ENCODE peak calls at places on chromosome 15, in nine cellular contexts. D is activated CD8-positive, alpha-beta memory T cell treated with anti-CD3 and anti-CD28 coated beads, Interleukin-2, amount 50 U/mL, for 48 hours; M is EH; A is T-helper 2 cell; E is coronary artery; Q is neural crest cell; Y is foreskin fibroblast; N is astrocyte of the hippocampus; R is heart right ventricle. I is an unnamed sample.

GRCh38 chr15:76060098-76060989 is 559 bp downstream of the TMEM266 start:
- DNase-seq in D (peak; percentile 66), M (no peak), A (peak; percentile 1), E (no peak), Q (no peak), Y (no peak), N (no peak), R (no peak), I (no peak)

GRCh38 chr15:56971571-56971970 is 53.1 kb downstream of the TCF12 start:
- DNase-seq in D (no peak), M (no peak), A (no peak), E (no peak), Q (no peak), Y (no peak), N (no peak), R (no peak), I (no peak)

GRCh38 chr15:78016860-78017259 is 60.7 kb downstream of the TBC1D2B start:
- DNase-seq in D (no peak), M (no peak), A (no peak), E (no peak), Q (no peak), Y (no peak), N (no peak), R (no peak), I (no peak)

GRCh38 chr15:88894348-88894818 is 961 bp downstream of the HAPLN3 start:
- DNase-seq in D (peak; percentile 91), M (no peak), A (peak; percentile 82), E (no peak), Q (peak; percentile 57), Y (no peak), N (peak; percentile 76), R (no peak), I (peak; percentile 85)

GRCh38 chr15:31255176-31255510 is 71.5 kb upstream of the KLF13 start:
- DNase-seq in D (no peak), M (no peak), A (no peak), E (no peak), Q (no peak), Y (no peak), N (no peak), R (no peak), I (no peak)

GRCh38 chr15:29032229-29032625 is 146.5 kb downstream of the APBA2 start:
- DNase-seq in D (no peak), M (no peak), A (no peak), E (no peak), Q (no peak), Y (no peak), N (no peak), R (no peak), I (no peak)

GRCh38 chr15:98667521-98668179 is 19.3 kb downstream of the IGF1R start:
- DNase-seq in D (no peak), M (no peak), A (no peak), E (no peak), Q (no peak), Y (no peak), N (no peak), R (no peak), I (no peak)

GRCh38 chr15:40114218-40114617 is 5.5 kb upstream of the BMF start:
- DNase-seq in D (no peak), M (no peak), A (no peak), E (no peak), Q (no peak), Y (no peak), N (no peak), R (no peak), I (no peak)